ENCODE peak calls at places on chromosome 11, in eight cellular contexts. T is HAP-1, V is AG08396, F is SW480, M is Calu3, A is C1 segment of cervical spinal cord, S is astrocyte, H is cardiac fibroblast. J is an unnamed sample.

GRCh38 chr11:2558402-2558801 is 113.6 kb downstream of the KCNQ1 start:
- DNase-seq in T (no peak), V (no peak), F (no peak), M (no peak), A (no peak), S (no peak), H (no peak), J (no peak)

GRCh38 chr11:114179234-114179941 is 116.8 kb upstream of the NNMT start:
- DNase-seq in T (no peak), V (no peak), F (no peak), M (no peak), A (no peak), S (no peak), H (peak; percentile 99), J (no peak)

GRCh38 chr11:69099193-69099592 is 50.5 kb downstream of the TPCN2 start:
- DNase-seq in T (no peak), V (no peak), F (peak; percentile 90), M (no peak), A (no peak), S (no peak), H (no peak), J (no peak)

GRCh38 chr11:123111465-123111864 is 49.5 kb upstream of the HSPA8 start:
- DNase-seq in T (no peak), V (peak; percentile 35), F (peak; percentile 76), M (peak; percentile 8), A (no peak), S (peak; percentile 46), H (peak; percentile 66), J (peak; percentile 65)

GRCh38 chr11:102177974-102178631 is 67.9 kb downstream of the YAP1 start:
- DNase-seq in T (no peak), V (peak; percentile 71), F (peak; percentile 74), M (peak; percentile 53), A (no peak), S (peak; percentile 91), H (peak; percentile 88), J (peak; percentile 94)

GRCh38 chr11:1589996-1590395 is 4.9 kb upstream of the KRTAP5-1 start:
- DNase-seq in T (no peak), V (no peak), F (no peak), M (no peak), A (no peak), S (no peak), H (no peak), J (no peak)

GRCh38 chr11:130003717-130004001 is 1.0 kb upstream of the PRDM10 start:
- DNase-seq in T (no peak), V (no peak), F (no peak), M (no peak), A (no peak), S (no peak), H (no peak), J (no peak)

GRCh38 chr11:114794048-114794684 is 115.8 kb downstream of the NXPE2 start:
- DNase-seq in T (no peak), V (no peak), F (no peak), M (no peak), A (no peak), S (no peak), H (no peak), J (no peak)

GRCh38 chr11:86360775-86361395 is 13.8 kb upstream of the CCDC81 start:
- DNase-seq in T (no peak), V (peak; percentile 35), F (peak; percentile 41), M (no peak), A (no peak), S (peak; percentile 27), H (peak; percentile 72), J (peak; percentile 73)

GRCh38 chr11:123302751-123303195 is 107.7 kb upstream of the CLMP start:
- DNase-seq in T (no peak), V (peak; percentile 46), F (no peak), M (no peak), A (no peak), S (peak; percentile 48), H (peak; percentile 44), J (peak; percentile 72)

GRCh38 chr11:93221539-93221938 is 23.7 kb upstream of the SLC36A4 start:
- DNase-seq in T (no peak), V (no peak), F (peak; percentile 67), M (no peak), A (no peak), S (no peak), H (no peak), J (no peak)

GRCh38 chr11:117097567-117098268 is 510 bp downstream of the SIK3 start:
- DNase-seq in T (peak; percentile 53), V (peak; percentile 43), F (no peak), M (peak; percentile 18), A (peak; percentile 72), S (no peak), H (peak; percentile 34), J (no peak)

GRCh38 chr11:112968988-112969714 is 7.9 kb downstream of the NCAM1 start:
- DNase-seq in T (no peak), V (no peak), F (peak; percentile 38), M (no peak), A (no peak), S (peak; percentile 77), H (peak; percentile 58), J (no peak)

GRCh38 chr11:133821776-133822175 is 23.5 kb downstream of the SPATA19 start:
- DNase-seq in T (peak; percentile 79), V (no peak), F (peak; percentile 53), M (peak; percentile 27), A (peak; percentile 12), S (no peak), H (peak; percentile 32), J (no peak)

GRCh38 chr11:46353706-46354105 is 6.4 kb downstream of the DGKZ start:
- DNase-seq in T (no peak), V (no peak), F (no peak), M (no peak), A (no peak), S (no peak), H (no peak), J (peak; percentile 50)

GRCh38 chr11:67632982-67633755 is 3.4 kb upstream of the NUDT8 start:
- DNase-seq in T (no peak), V (no peak), F (no peak), M (no peak), A (no peak), S (no peak), H (no peak), J (no peak)

GRCh38 chr11:67118059-67118766 is 850 bp upstream of the KDM2A start:
- DNase-seq in T (peak; percentile 33), V (peak; percentile 61), F (peak; percentile 63), M (peak; percentile 25), A (peak; percentile 53), S (no peak), H (peak; percentile 29), J (no peak)

GRCh38 chr11:124115782-124116616 is 749 bp downstream of the VWA5A start:
- DNase-seq in T (no peak), V (peak; percentile 26), F (no peak), M (no peak), A (peak; percentile 4), S (no peak), H (peak; percentile 9), J (no peak)

GRCh38 chr11:36131719-36132349 is 157.4 kb downstream of the COMMD9 start:
- DNase-seq in T (peak; percentile 37), V (peak; percentile 64), F (no peak), M (peak; percentile 26), A (peak; percentile 37), S (no peak), H (peak; percentile 81), J (peak; percentile 63)

GRCh38 chr11:65066315-65066714 is 8.0 kb upstream of the NAALADL1 start:
- DNase-seq in T (no peak), V (no peak), F (no peak), M (no peak), A (no peak), S (no peak), H (no peak), J (no peak)

GRCh38 chr11:93492464-93493251 is 50.5 kb downstream of the SMCO4 start:
- DNase-seq in T (no peak), V (no peak), F (no peak), M (no peak), A (no peak), S (no peak), H (no peak), J (no peak)

GRCh38 chr11:117685566-117685965 is 111.5 kb downstream of the DSCAML1 start:
- DNase-seq in T (no peak), V (no peak), F (no peak), M (no peak), A (no peak), S (no peak), H (no peak), J (no peak)

GRCh38 chr11:12680940-12681258 is 6.7 kb downstream of the TEAD1 start:
- DNase-seq in T (no peak), V (no peak), F (no peak), M (no peak), A (no peak), S (no peak), H (no peak), J (no peak)

GRCh38 chr11:11998091-11998781 is 10.2 kb downstream of the DKK3 start:
- DNase-seq in T (no peak), V (peak; percentile 84), F (peak; percentile 64), M (peak; percentile 49), A (no peak), S (peak; percentile 94), H (peak; percentile 86), J (peak; percentile 95)

GRCh38 chr11:111176603-111177002 is 68.9 kb upstream of the POU2AF2 start:
- DNase-seq in T (no peak), V (no peak), F (no peak), M (no peak), A (no peak), S (no peak), H (no peak), J (no peak)

J was measured in IMR-90.